ENCODE peak calls at places on chromosomes 13 and 19, in eight cellular contexts. One of them, this sample, is unnamed.

GRCh38 chr13:19818223-19818842 is 35.6 kb upstream of the PSPC1 start:
- DNase-seq in epithelial cell of proximal tubule: no peak
- DNase-seq in lung: peak; percentile 74
- DNase-seq in endothelial cell: peak; percentile 89
- DNase-seq in bronchial epithelial cell: peak; percentile 38
- DNase-seq in activated B cell treated with CpG ODN at 0.5 μM for 24 hours: peak; percentile 17
- DNase-seq in HFF-Myc: no peak
- DNase-seq in tibial nerve: no peak
- DNase-seq in this sample: peak; percentile 47

GRCh38 chr13:110114351-110114750 is 192.6 kb downstream of the COL4A1 start:
- DNase-seq in epithelial cell of proximal tubule: no peak
- DNase-seq in lung: no peak
- DNase-seq in endothelial cell: no peak
- DNase-seq in bronchial epithelial cell: no peak
- DNase-seq in activated B cell treated with CpG ODN at 0.5 μM for 24 hours: no peak
- DNase-seq in HFF-Myc: no peak
- DNase-seq in tibial nerve: no peak
- DNase-seq in this sample: no peak

GRCh38 chr13:51397262-51397933 is 55.4 kb downstream of the INTS6 start:
- DNase-seq in epithelial cell of proximal tubule: no peak
- DNase-seq in lung: no peak
- DNase-seq in endothelial cell: no peak
- DNase-seq in bronchial epithelial cell: no peak
- DNase-seq in activated B cell treated with CpG ODN at 0.5 μM for 24 hours: no peak
- DNase-seq in HFF-Myc: peak; percentile 6
- DNase-seq in tibial nerve: peak; percentile 24
- DNase-seq in this sample: no peak

GRCh38 chr19:38196948-38197656 is 26.9 kb downstream of the DPF1 start:
- DNase-seq in epithelial cell of proximal tubule: no peak
- DNase-seq in lung: no peak
- DNase-seq in endothelial cell: no peak
- DNase-seq in bronchial epithelial cell: no peak
- DNase-seq in activated B cell treated with CpG ODN at 0.5 μM for 24 hours: no peak
- DNase-seq in HFF-Myc: no peak
- DNase-seq in tibial nerve: no peak
- DNase-seq in this sample: no peak

GRCh38 chr13:110396913-110397379 is 89.9 kb downstream of the COL4A2 start:
- DNase-seq in epithelial cell of proximal tubule: peak; percentile 90
- DNase-seq in lung: peak; percentile 75
- DNase-seq in endothelial cell: no peak
- DNase-seq in bronchial epithelial cell: peak; percentile 96
- DNase-seq in activated B cell treated with CpG ODN at 0.5 μM for 24 hours: no peak
- DNase-seq in HFF-Myc: peak; percentile 98
- DNase-seq in tibial nerve: peak; percentile 87
- DNase-seq in this sample: no peak

GRCh38 chr13:61918841-61919240 is 503.2 kb upstream of the PCDH20 start:
- DNase-seq in epithelial cell of proximal tubule: no peak
- DNase-seq in lung: no peak
- DNase-seq in endothelial cell: no peak
- DNase-seq in bronchial epithelial cell: no peak
- DNase-seq in activated B cell treated with CpG ODN at 0.5 μM for 24 hours: no peak
- DNase-seq in HFF-Myc: no peak
- DNase-seq in tibial nerve: no peak
- DNase-seq in this sample: no peak

GRCh38 chr13:31009166-31009565 is 76.7 kb downstream of the TEX26 start:
- DNase-seq in epithelial cell of proximal tubule: no peak
- DNase-seq in lung: no peak
- DNase-seq in endothelial cell: no peak
- DNase-seq in bronchial epithelial cell: peak; percentile 61
- DNase-seq in activated B cell treated with CpG ODN at 0.5 μM for 24 hours: no peak
- DNase-seq in HFF-Myc: no peak
- DNase-seq in tibial nerve: no peak
- DNase-seq in this sample: no peak

GRCh38 chr19:43534811-43535761 is 2.1 kb downstream of the ZNF575 start:
- DNase-seq in epithelial cell of proximal tubule: no peak
- DNase-seq in lung: peak; percentile 60
- DNase-seq in endothelial cell: peak; percentile 79
- DNase-seq in bronchial epithelial cell: peak; percentile 33
- DNase-seq in activated B cell treated with CpG ODN at 0.5 μM for 24 hours: peak; percentile 26
- DNase-seq in HFF-Myc: no peak
- DNase-seq in tibial nerve: peak; percentile 36
- DNase-seq in this sample: peak; percentile 51

GRCh38 chr13:49444517-49445395 is 682 bp downstream of the SETDB2 start:
- DNase-seq in epithelial cell of proximal tubule: peak; percentile 73
- DNase-seq in lung: no peak
- DNase-seq in endothelial cell: no peak
- DNase-seq in bronchial epithelial cell: peak; percentile 69
- DNase-seq in activated B cell treated with CpG ODN at 0.5 μM for 24 hours: no peak
- DNase-seq in HFF-Myc: no peak
- DNase-seq in tibial nerve: no peak
- DNase-seq in this sample: peak; percentile 63

GRCh38 chr19:3176715-3177501 is 1.7 kb upstream of the S1PR4 start:
- DNase-seq in epithelial cell of proximal tubule: no peak
- DNase-seq in lung: peak; percentile 76
- DNase-seq in endothelial cell: no peak
- DNase-seq in bronchial epithelial cell: peak; percentile 92
- DNase-seq in activated B cell treated with CpG ODN at 0.5 μM for 24 hours: no peak
- DNase-seq in HFF-Myc: no peak
- DNase-seq in tibial nerve: no peak
- DNase-seq in this sample: peak; percentile 83

GRCh38 chr13:98942485-98942884 is 35.4 kb downstream of the DOCK9 start:
- DNase-seq in epithelial cell of proximal tubule: no peak
- DNase-seq in lung: no peak
- DNase-seq in endothelial cell: no peak
- DNase-seq in bronchial epithelial cell: peak; percentile 90
- DNase-seq in activated B cell treated with CpG ODN at 0.5 μM for 24 hours: no peak
- DNase-seq in HFF-Myc: no peak
- DNase-seq in tibial nerve: no peak
- DNase-seq in this sample: no peak

GRCh38 chr19:23263870-23264590 is 13.8 kb upstream of the ZNF724 start:
- DNase-seq in epithelial cell of proximal tubule: no peak
- DNase-seq in lung: no peak
- DNase-seq in endothelial cell: no peak
- DNase-seq in bronchial epithelial cell: peak; percentile 46
- DNase-seq in activated B cell treated with CpG ODN at 0.5 μM for 24 hours: no peak
- DNase-seq in HFF-Myc: no peak
- DNase-seq in tibial nerve: no peak
- DNase-seq in this sample: peak; percentile 30

GRCh38 chr19:7539827-7540425 is 4.4 kb downstream of the PNPLA6 start:
- DNase-seq in epithelial cell of proximal tubule: no peak
- DNase-seq in lung: no peak
- DNase-seq in endothelial cell: no peak
- DNase-seq in bronchial epithelial cell: no peak
- DNase-seq in activated B cell treated with CpG ODN at 0.5 μM for 24 hours: no peak
- DNase-seq in HFF-Myc: no peak
- DNase-seq in tibial nerve: no peak
- DNase-seq in this sample: no peak

GRCh38 chr13:51826606-51827005 is 18.4 kb downstream of the TMEM272 start:
- DNase-seq in epithelial cell of proximal tubule: no peak
- DNase-seq in lung: no peak
- DNase-seq in endothelial cell: no peak
- DNase-seq in bronchial epithelial cell: peak; percentile 46
- DNase-seq in activated B cell treated with CpG ODN at 0.5 μM for 24 hours: no peak
- DNase-seq in HFF-Myc: no peak
- DNase-seq in tibial nerve: no peak
- DNase-seq in this sample: no peak

GRCh38 chr13:107834268-107834667 is 381.1 kb downstream of the LIG4 start:
- DNase-seq in epithelial cell of proximal tubule: no peak
- DNase-seq in lung: no peak
- DNase-seq in endothelial cell: no peak
- DNase-seq in bronchial epithelial cell: peak; percentile 34
- DNase-seq in activated B cell treated with CpG ODN at 0.5 μM for 24 hours: no peak
- DNase-seq in HFF-Myc: no peak
- DNase-seq in tibial nerve: no peak
- DNase-seq in this sample: no peak

GRCh38 chr19:48798937-48799336 is 11.9 kb downstream of the BCAT2 start:
- DNase-seq in epithelial cell of proximal tubule: no peak
- DNase-seq in lung: no peak
- DNase-seq in endothelial cell: no peak
- DNase-seq in bronchial epithelial cell: peak; percentile 26
- DNase-seq in activated B cell treated with CpG ODN at 0.5 μM for 24 hours: no peak
- DNase-seq in HFF-Myc: no peak
- DNase-seq in tibial nerve: no peak
- DNase-seq in this sample: no peak

GRCh38 chr13:59094149-59094548 is 1069.6 kb downstream of the DIAPH3 start:
- DNase-seq in epithelial cell of proximal tubule: no peak
- DNase-seq in lung: no peak
- DNase-seq in endothelial cell: no peak
- DNase-seq in bronchial epithelial cell: peak; percentile 1
- DNase-seq in activated B cell treated with CpG ODN at 0.5 μM for 24 hours: no peak
- DNase-seq in HFF-Myc: no peak
- DNase-seq in tibial nerve: no peak
- DNase-seq in this sample: no peak

GRCh38 chr13:44229371-44230030 is 144.1 kb upstream of the SERP2 start:
- DNase-seq in epithelial cell of proximal tubule: no peak
- DNase-seq in lung: no peak
- DNase-seq in endothelial cell: no peak
- DNase-seq in bronchial epithelial cell: no peak
- DNase-seq in activated B cell treated with CpG ODN at 0.5 μM for 24 hours: no peak
- DNase-seq in HFF-Myc: no peak
- DNase-seq in tibial nerve: no peak
- DNase-seq in this sample: no peak

GRCh38 chr13:44230071-44230470 is 143.6 kb upstream of the SERP2 start:
- DNase-seq in epithelial cell of proximal tubule: no peak
- DNase-seq in lung: no peak
- DNase-seq in endothelial cell: no peak
- DNase-seq in bronchial epithelial cell: no peak
- DNase-seq in activated B cell treated with CpG ODN at 0.5 μM for 24 hours: no peak
- DNase-seq in HFF-Myc: no peak
- DNase-seq in tibial nerve: no peak
- DNase-seq in this sample: no peak

GRCh38 chr13:44232729-44233128 is 140.9 kb upstream of the SERP2 start:
- DNase-seq in epithelial cell of proximal tubule: no peak
- DNase-seq in lung: no peak
- DNase-seq in endothelial cell: no peak
- DNase-seq in bronchial epithelial cell: no peak
- DNase-seq in activated B cell treated with CpG ODN at 0.5 μM for 24 hours: no peak
- DNase-seq in HFF-Myc: no peak
- DNase-seq in tibial nerve: no peak
- DNase-seq in this sample: no peak

GRCh38 chr13:44230736-44231135 is 142.9 kb upstream of the SERP2 start:
- DNase-seq in epithelial cell of proximal tubule: no peak
- DNase-seq in lung: no peak
- DNase-seq in endothelial cell: no peak
- DNase-seq in bronchial epithelial cell: no peak
- DNase-seq in activated B cell treated with CpG ODN at 0.5 μM for 24 hours: no peak
- DNase-seq in HFF-Myc: no peak
- DNase-seq in tibial nerve: no peak
- DNase-seq in this sample: no peak

GRCh38 chr13:44231786-44232516 is 141.7 kb upstream of the SERP2 start:
- DNase-seq in epithelial cell of proximal tubule: peak; percentile 100
- DNase-seq in lung: peak; percentile 89
- DNase-seq in endothelial cell: no peak
- DNase-seq in bronchial epithelial cell: peak; percentile 100
- DNase-seq in activated B cell treated with CpG ODN at 0.5 μM for 24 hours: no peak
- DNase-seq in HFF-Myc: peak; percentile 51
- DNase-seq in tibial nerve: peak; percentile 49
- DNase-seq in this sample: peak; percentile 47
- TF ChIP-seq CTCF in epithelial cell of proximal tubule: peak; percentile 48
- TF ChIP-seq CTCF in lung: no peak
- TF ChIP-seq CTCF in endothelial cell: no peak
- TF ChIP-seq CTCF in bronchial epithelial cell: peak; percentile 36
- TF ChIP-seq CTCF in activated B cell treated with CpG ODN at 0.5 μM for 24 hours: no peak
- TF ChIP-seq CTCF in HFF-Myc: no peak
- TF ChIP-seq CTCF in tibial nerve: no peak
- TF ChIP-seq CTCF in this sample: no peak

DNA sequence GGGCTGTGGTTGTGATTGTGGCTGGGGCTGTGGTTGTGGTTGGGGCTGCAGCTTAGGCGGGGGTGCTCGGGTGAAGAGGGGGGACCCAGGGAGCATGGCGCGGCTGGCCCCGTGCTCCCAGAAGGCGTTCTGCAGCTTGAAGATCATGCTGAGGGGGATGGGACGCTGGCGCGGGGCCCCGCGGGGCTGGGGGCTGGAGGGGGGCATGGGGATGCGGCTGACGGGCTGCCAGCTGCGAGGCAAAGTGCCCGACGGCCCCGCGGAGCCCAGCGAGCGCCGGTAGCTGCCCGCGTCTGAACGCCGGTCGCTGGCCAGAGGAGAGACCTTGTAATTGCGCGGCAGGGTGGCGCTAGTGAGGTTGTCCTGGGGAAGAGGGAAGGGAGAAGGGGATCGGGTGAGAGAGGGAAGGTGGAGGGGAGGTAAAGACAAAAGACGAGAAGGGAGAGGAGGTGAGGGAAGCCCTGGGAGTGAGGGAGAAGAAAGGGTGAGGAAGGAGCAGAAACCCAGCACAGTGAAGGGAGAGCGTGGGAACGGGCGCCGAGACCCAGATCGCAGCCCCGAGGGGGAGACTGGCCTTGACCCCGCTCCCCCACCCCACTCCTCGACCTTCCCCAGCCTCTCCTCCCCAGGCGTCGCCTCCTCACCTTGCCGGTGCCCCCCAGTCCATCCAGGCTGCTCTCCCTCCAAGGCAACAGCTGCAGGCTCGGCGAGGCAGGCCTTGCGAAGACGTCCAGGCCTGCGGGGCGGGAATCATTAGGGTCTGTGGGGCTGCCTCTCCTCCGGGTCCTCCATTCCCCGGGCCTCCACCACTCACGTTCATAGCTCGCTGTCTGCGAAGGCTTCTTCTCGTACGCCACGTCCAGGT is 9.1 kb downstream of the PPP1R13L start:
- DNase-seq in epithelial cell of proximal tubule: no peak
- DNase-seq in lung: no peak
- DNase-seq in endothelial cell: peak; percentile 57
- DNase-seq in bronchial epithelial cell: no peak
- DNase-seq in activated B cell treated with CpG ODN at 0.5 μM for 24 hours: no peak
- DNase-seq in HFF-Myc: no peak
- DNase-seq in tibial nerve: no peak
- DNase-seq in this sample: no peak
- TF ChIP-seq CTCF in epithelial cell of proximal tubule: no peak
- TF ChIP-seq CTCF in lung: no peak
- TF ChIP-seq CTCF in endothelial cell: no peak
- TF ChIP-seq CTCF in bronchial epithelial cell: no peak
- TF ChIP-seq CTCF in activated B cell treated with CpG ODN at 0.5 μM for 24 hours: no peak
- TF ChIP-seq CTCF in HFF-Myc: no peak
- TF ChIP-seq CTCF in tibial nerve: no peak
- TF ChIP-seq CTCF in this sample: no peak

GRCh38 chr13:95516021-95516420 is 36.5 kb upstream of the CLDN10 start:
- DNase-seq in epithelial cell of proximal tubule: no peak
- DNase-seq in lung: no peak
- DNase-seq in endothelial cell: no peak
- DNase-seq in bronchial epithelial cell: peak; percentile 73
- DNase-seq in activated B cell treated with CpG ODN at 0.5 μM for 24 hours: no peak
- DNase-seq in HFF-Myc: no peak
- DNase-seq in tibial nerve: no peak
- DNase-seq in this sample: no peak
- TF ChIP-seq CTCF in epithelial cell of proximal tubule: no peak
- TF ChIP-seq CTCF in lung: no peak
- TF ChIP-seq CTCF in endothelial cell: no peak
- TF ChIP-seq CTCF in bronchial epithelial cell: no peak
- TF ChIP-seq CTCF in activated B cell treated with CpG ODN at 0.5 μM for 24 hours: no peak
- TF ChIP-seq CTCF in HFF-Myc: no peak
- TF ChIP-seq CTCF in tibial nerve: no peak
- TF ChIP-seq CTCF in this sample: no peak

DNA sequence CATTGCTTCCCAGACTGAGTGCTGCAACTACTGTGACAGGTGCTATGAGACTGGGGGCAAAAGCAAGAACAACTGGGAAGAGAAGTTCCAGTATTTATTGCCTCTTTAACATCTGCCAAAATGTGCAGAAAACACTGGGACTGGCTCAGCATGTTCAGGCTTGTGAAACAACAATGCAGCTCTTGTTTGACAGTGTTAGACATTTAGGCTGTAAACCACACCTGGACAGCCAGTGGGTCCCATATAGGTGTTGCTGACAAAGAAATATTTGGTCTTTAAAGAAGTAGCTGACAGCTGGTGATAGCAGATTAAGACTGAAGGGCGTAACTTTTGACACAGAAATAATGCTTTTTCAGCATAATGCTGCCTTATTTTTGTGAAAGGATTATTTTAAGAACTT is 88.1 kb downstream of the STOML3 start:
- DNase-seq in epithelial cell of proximal tubule: no peak
- DNase-seq in lung: no peak
- DNase-seq in endothelial cell: no peak
- DNase-seq in bronchial epithelial cell: peak; percentile 69
- DNase-seq in activated B cell treated with CpG ODN at 0.5 μM for 24 hours: no peak
- DNase-seq in HFF-Myc: no peak
- DNase-seq in tibial nerve: no peak
- DNase-seq in this sample: no peak
- TF ChIP-seq CTCF in epithelial cell of proximal tubule: no peak
- TF ChIP-seq CTCF in lung: no peak
- TF ChIP-seq CTCF in endothelial cell: no peak
- TF ChIP-seq CTCF in bronchial epithelial cell: no peak
- TF ChIP-seq CTCF in activated B cell treated with CpG ODN at 0.5 μM for 24 hours: no peak
- TF ChIP-seq CTCF in HFF-Myc: no peak
- TF ChIP-seq CTCF in tibial nerve: no peak
- TF ChIP-seq CTCF in this sample: no peak

This sample was measured in activated CD8-positive, alpha-beta T cell treated with anti-CD3 and anti-CD28 coated beads for 36 hours.